ENCODE peak calls at places on chromosomes 12 and 14, in four cellular contexts. One of them, this sample, is unnamed.

GRCh38 chr12:64077922-64078321 is 144.2 kb downstream of the KICS2 start:
- DNase-seq in transverse colon: no peak
- DNase-seq in heart left ventricle: no peak
- DNase-seq in IMR-90: no peak
- DNase-seq in this sample: no peak

GRCh38 chr14:37623552-37623951 is 28.1 kb downstream of the TTC6 start:
- DNase-seq in transverse colon: no peak
- DNase-seq in heart left ventricle: no peak
- DNase-seq in IMR-90: peak
- DNase-seq in this sample: no peak

GRCh38 chr12:34406228-34406995 is 384.1 kb downstream of the ALG10 start:
- DNase-seq in heart left ventricle: peak
- DNase-seq in IMR-90: no peak
- DNase-seq in transverse colon: peak
- DNase-seq in this sample: no peak

GRCh38 chr12:112971248-112971647 is 7.1 kb upstream of the OAS2 start:
- DNase-seq in IMR-90: peak
- DNase-seq in heart left ventricle: peak
- DNase-seq in transverse colon: no peak
- DNase-seq in this sample: no peak

GRCh38 chr12:120725151-120725658 is 421 bp upstream of the ACADS start:
- DNase-seq in transverse colon: no peak
- DNase-seq in IMR-90: no peak
- DNase-seq in heart left ventricle: no peak
- DNase-seq in this sample: no peak

GRCh38 chr12:131927110-131928079 is 1.7 kb upstream of the PUS1 start:
- DNase-seq in IMR-90: no peak
- DNase-seq in heart left ventricle: peak
- DNase-seq in transverse colon: no peak
- DNase-seq in this sample: no peak

GRCh38 chr14:84825481-84825880 is 704.5 kb upstream of the FLRT2 start:
- DNase-seq in transverse colon: no peak
- DNase-seq in IMR-90: peak
- DNase-seq in heart left ventricle: no peak
- DNase-seq in this sample: no peak

GRCh38 chr12:124677552-124678356 is 110.3 kb upstream of the NCOR2 start:
- DNase-seq in heart left ventricle: peak
- DNase-seq in transverse colon: no peak
- DNase-seq in IMR-90: no peak
- DNase-seq in this sample: no peak

DNA sequence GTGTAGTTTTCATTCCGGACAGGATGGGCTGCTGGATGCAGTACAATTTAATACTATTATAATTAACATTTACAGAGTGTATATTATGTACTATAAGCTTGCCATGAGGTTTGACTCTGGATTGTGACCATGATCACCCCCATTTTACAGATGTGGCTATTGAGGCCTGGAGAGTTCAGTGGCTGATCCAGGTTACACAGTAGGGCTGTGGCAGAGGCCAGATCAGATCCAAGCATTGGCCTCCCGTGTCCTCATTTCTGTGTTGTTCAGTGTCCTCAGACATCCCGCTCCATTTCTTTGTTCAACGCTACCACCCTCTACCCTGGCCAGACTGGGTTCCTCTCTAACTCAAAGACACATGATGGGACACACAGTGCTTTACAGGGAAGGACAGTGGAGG is 179.2 kb downstream of the CHST11 start:
- DNase-seq in transverse colon: no peak
- DNase-seq in heart left ventricle: no peak
- DNase-seq in IMR-90: no peak
- DNase-seq in this sample: no peak
- TF ChIP-seq POLR2A in transverse colon: no peak
- TF ChIP-seq POLR2A in heart left ventricle: no peak
- TF ChIP-seq POLR2A in IMR-90: no peak
- TF ChIP-seq POLR2A in this sample: no peak

DNA sequence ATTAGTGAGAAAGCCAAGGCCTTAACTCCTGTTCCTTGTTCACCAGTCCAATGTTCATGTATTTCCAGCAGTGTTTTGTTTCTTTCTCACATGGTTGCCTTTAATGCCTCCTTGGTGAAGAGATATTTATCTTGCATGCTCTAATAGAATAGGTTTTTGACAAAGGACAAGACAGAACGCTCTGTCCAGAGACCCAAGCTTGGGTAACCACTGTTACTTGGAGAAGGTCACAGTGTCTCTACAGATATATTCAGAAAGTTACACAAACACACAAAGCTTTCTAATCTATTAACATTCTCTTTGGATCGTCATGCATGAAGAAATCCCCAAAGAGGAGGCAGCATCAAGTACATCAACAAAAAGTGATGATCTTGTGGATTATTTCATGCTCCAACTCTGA is 33.1 kb downstream of the RERG start:
- DNase-seq in IMR-90: no peak
- DNase-seq in heart left ventricle: no peak
- DNase-seq in transverse colon: no peak
- DNase-seq in this sample: no peak
- H3K4me3 ChIP-seq in IMR-90: no peak
- H3K4me3 ChIP-seq in heart left ventricle: no peak
- H3K4me3 ChIP-seq in transverse colon: no peak
- H3K4me3 ChIP-seq in this sample: no peak

GRCh38 chr12:56143870-56144269 is 8.5 kb upstream of the MYL6B start:
- DNase-seq in transverse colon: peak
- DNase-seq in IMR-90: no peak
- DNase-seq in heart left ventricle: peak
- DNase-seq in this sample: no peak
- TF ChIP-seq POLR2A in transverse colon: peak
- TF ChIP-seq POLR2A in IMR-90: no peak
- TF ChIP-seq POLR2A in heart left ventricle: no peak
- TF ChIP-seq POLR2A in this sample: no peak

DNA sequence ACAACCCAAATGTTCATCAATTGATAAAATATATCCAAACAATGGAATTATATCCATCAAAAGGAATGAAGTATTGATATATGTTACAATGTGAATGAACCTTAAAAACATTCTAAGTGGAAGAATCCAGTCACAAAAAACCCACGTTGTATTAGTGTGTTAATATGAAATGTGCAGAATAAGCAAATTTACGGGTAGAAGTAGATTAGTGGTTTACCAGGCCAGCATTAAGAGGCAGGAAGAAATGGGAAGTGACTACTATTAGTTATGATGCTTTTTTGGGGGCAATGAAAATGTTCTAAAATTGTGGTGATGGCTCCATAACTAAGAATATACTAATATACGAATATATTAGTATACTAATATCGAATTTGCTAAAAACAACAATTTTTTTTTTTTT is 1.5 kb downstream of the COX16 start:
- DNase-seq in heart left ventricle: no peak
- DNase-seq in IMR-90: no peak
- DNase-seq in transverse colon: no peak
- DNase-seq in this sample: no peak
- H3K4me3 ChIP-seq in heart left ventricle: no peak
- H3K4me3 ChIP-seq in IMR-90: no peak
- H3K4me3 ChIP-seq in transverse colon: no peak
- H3K4me3 ChIP-seq in this sample: no peak

DNA sequence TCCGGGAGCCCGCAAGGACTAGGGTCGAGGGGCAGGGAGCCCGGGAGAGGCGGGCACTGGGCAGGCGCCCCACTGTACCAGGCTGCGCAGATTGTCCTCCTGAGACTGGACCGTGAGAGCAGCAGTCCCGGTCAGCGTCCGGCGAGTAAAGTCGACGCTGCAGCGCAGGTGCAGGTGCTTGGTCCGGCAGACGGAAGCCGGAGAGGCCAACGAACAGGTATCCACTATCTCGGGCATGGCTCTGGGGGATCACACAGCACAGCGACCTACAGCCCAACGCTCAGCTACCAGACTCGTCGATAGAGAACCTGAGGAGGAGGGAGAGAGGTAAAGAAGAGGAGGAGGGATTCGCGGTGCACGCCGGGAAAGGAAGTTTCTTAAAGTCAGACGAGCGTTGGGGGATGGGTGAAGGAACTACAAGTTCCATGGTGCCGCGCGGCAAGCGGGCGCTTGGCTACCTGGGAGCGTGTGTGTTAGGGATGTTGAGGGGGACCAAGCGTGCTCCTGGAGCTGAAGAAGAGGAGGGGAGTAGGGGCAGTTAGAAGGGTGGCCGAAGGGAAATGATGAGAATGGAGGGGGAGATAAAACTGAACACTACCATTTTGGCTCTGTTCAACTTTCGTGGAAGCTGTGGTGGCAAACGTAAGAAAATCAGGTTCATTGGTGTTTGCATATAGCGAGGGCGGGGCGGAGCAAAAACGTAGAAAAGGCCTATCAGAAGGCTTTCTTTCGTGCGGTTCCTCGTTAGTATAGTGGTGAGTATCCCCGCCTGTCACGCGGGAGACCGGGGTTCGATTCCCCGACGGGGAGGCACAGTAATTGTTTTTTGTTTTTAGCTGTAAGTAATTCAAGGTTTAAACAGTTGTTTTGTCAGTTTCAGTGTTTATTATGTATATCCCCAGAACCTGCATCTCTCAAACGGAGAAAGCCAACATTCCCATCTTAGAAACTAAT is at the start of gene LTA4H:
- DNase-seq in IMR-90: peak
- DNase-seq in transverse colon: peak
- DNase-seq in heart left ventricle: peak
- DNase-seq in this sample: peak
- TF ChIP-seq POLR2A in IMR-90: peak
- TF ChIP-seq POLR2A in transverse colon: peak
- TF ChIP-seq POLR2A in heart left ventricle: peak
- TF ChIP-seq POLR2A in this sample: peak

DNA sequence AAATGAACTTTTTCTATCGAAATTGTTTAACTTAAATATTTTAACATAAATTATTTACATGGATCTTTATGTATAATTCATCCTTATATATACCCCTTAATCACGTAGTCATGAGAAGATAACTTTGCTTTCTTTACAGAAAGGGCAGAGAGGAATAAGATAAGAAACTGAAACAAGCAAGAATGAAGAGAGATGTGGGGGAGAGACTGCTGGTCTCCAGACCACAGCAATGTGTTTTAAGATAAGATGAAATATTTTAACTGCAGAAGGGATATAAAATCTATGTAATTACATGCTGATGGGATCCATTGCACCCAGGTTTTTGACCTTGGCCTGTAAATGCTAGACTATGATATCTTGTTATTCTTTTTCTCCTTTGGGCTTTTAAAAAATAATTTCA is 34.6 kb upstream of the DNM1L start:
- DNase-seq in IMR-90: no peak
- DNase-seq in heart left ventricle: no peak
- DNase-seq in transverse colon: no peak
- DNase-seq in this sample: no peak
- H3K4me3 ChIP-seq in IMR-90: no peak
- H3K4me3 ChIP-seq in heart left ventricle: no peak
- H3K4me3 ChIP-seq in transverse colon: no peak
- H3K4me3 ChIP-seq in this sample: no peak

GRCh38 chr12:77064891-77065360 is 443 bp downstream of the E2F7 start:
- DNase-seq in IMR-90: no peak
- DNase-seq in heart left ventricle: no peak
- DNase-seq in transverse colon: no peak
- DNase-seq in this sample: no peak

GRCh38 chr12:77065361-77066204 is at the start of gene E2F7:
- DNase-seq in IMR-90: peak
- DNase-seq in heart left ventricle: peak
- DNase-seq in transverse colon: peak
- DNase-seq in this sample: peak

GRCh38 chr12:77062396-77062795 is 3.0 kb downstream of the E2F7 start:
- DNase-seq in transverse colon: no peak
- DNase-seq in IMR-90: no peak
- DNase-seq in heart left ventricle: no peak
- DNase-seq in this sample: no peak

GRCh38 chr12:77060883-77061240 is 4.5 kb downstream of the E2F7 start:
- DNase-seq in heart left ventricle: no peak
- DNase-seq in transverse colon: no peak
- DNase-seq in IMR-90: no peak
- DNase-seq in this sample: no peak

GRCh38 chr12:77062846-77063461 is 2.4 kb downstream of the E2F7 start:
- DNase-seq in IMR-90: peak
- DNase-seq in heart left ventricle: no peak
- DNase-seq in transverse colon: no peak
- DNase-seq in this sample: no peak
- TF ChIP-seq POLR2A in IMR-90: no peak
- TF ChIP-seq POLR2A in heart left ventricle: no peak
- TF ChIP-seq POLR2A in transverse colon: no peak
- TF ChIP-seq POLR2A in this sample: no peak

This sample was measured in ovary.